ENCODE peak calls at places on chromosomes 3 and 15, in ten cellular contexts. O is right atrium auricular region, X is B cell, D is Panc1, U is Peyer's patch, G is H9, C is cardiac fibroblast, P is uterus, Y is IMR-90, H is cardiac muscle cell. A is an unnamed sample.

GRCh38 chr3:4990061-4990460 is 10.8 kb downstream of the BHLHE40 start:
- DNase-seq in Y (no peak), D (no peak), G (no peak), H (no peak), X (no peak), C (peak), U (no peak), O (no peak), P (no peak), A (no peak)

GRCh38 chr3:22893001-22893400 is 310.1 kb upstream of the UBE2E2 start:
- DNase-seq in C (no peak), Y (no peak), H (no peak), D (no peak), O (no peak), X (no peak), G (no peak), U (no peak), P (no peak), A (no peak)

GRCh38 chr3:29430558-29430971 is 149.7 kb downstream of the RBMS3 start:
- DNase-seq in P (no peak), X (no peak), O (no peak), U (no peak), D (no peak), H (no peak), Y (peak), C (peak), G (no peak), A (no peak)

GRCh38 chr3:196778755-196779154 is 39.1 kb downstream of the PAK2 start:
- DNase-seq in C (peak), D (no peak), P (no peak), O (no peak), Y (peak), H (no peak), U (no peak), G (no peak), X (no peak), A (no peak)

GRCh38 chr3:196867155-196867506 is 589 bp upstream of the SENP5 start:
- DNase-seq in H (no peak), U (no peak), P (no peak), X (no peak), G (no peak), D (no peak), Y (no peak), C (no peak), O (no peak), A (no peak)

GRCh38 chr3:134249442-134249841 is 1.2 kb downstream of the RYK start:
- DNase-seq in Y (no peak), C (no peak), H (no peak), X (no peak), U (no peak), G (no peak), O (no peak), P (no peak), D (no peak), A (no peak)

GRCh38 chr3:174498638-174499037 is 360.5 kb upstream of the NAALADL2 start:
- DNase-seq in C (peak), H (no peak), D (no peak), G (no peak), X (no peak), Y (peak), O (no peak), P (no peak), U (no peak), A (no peak)

GRCh38 chr3:5197022-5197421 is 9.5 kb downstream of the EDEM1 start:
- DNase-seq in D (no peak), X (no peak), C (peak), H (no peak), Y (peak), P (no peak), G (no peak), O (no peak), U (no peak), A (no peak)

GRCh38 chr3:178761024-178761423 is 224.8 kb downstream of the KCNMB2 start:
- DNase-seq in O (no peak), Y (no peak), C (no peak), G (no peak), U (no peak), P (no peak), X (no peak), H (no peak), D (no peak), A (no peak)

GRCh38 chr3:176514297-176514696 is 683.0 kb downstream of the TBL1XR1 start:
- DNase-seq in X (peak), O (no peak), D (peak), U (no peak), C (peak), G (peak), H (peak), Y (peak), P (no peak), A (no peak)

GRCh38 chr3:129708328-129708861 is 101.9 kb upstream of the PLXND1 start:
- DNase-seq in U (no peak), H (no peak), Y (no peak), G (no peak), X (no peak), C (no peak), D (no peak), P (no peak), O (no peak), A (no peak)

GRCh38 chr15:99703603-99704443 is 29.4 kb downstream of the LYSMD4 start:
- DNase-seq in O (no peak), U (no peak), X (peak), H (peak), G (no peak), P (peak), D (peak), C (peak), Y (peak), A (no peak)

GRCh38 chr3:65886376-65886775 is 152.3 kb downstream of the MAGI1 start:
- DNase-seq in X (no peak), O (no peak), U (no peak), Y (no peak), H (no peak), D (no peak), C (no peak), G (no peak), P (no peak), A (no peak)

GRCh38 chr15:66404122-66404521 is 17.4 kb downstream of the MAP2K1 start:
- DNase-seq in U (no peak), O (no peak), P (no peak), G (no peak), C (no peak), X (no peak), Y (no peak), H (no peak), D (no peak), A (no peak)

GRCh38 chr15:66403323-66403722 is 16.6 kb downstream of the MAP2K1 start:
- DNase-seq in Y (no peak), C (no peak), D (no peak), P (no peak), U (no peak), X (no peak), G (no peak), O (no peak), H (no peak), A (no peak)

GRCh38 chr15:66405007-66405406 is 18.3 kb downstream of the MAP2K1 start:
- DNase-seq in H (no peak), G (no peak), X (no peak), O (no peak), D (no peak), Y (peak), C (no peak), P (no peak), U (no peak), A (no peak)

GRCh38 chr15:66405605-66406004 is 18.9 kb downstream of the MAP2K1 start:
- DNase-seq in O (no peak), P (no peak), X (no peak), C (peak), H (no peak), Y (peak), U (no peak), G (no peak), D (no peak), A (no peak)

GRCh38 chr15:66404532-66404931 is 17.8 kb downstream of the MAP2K1 start:
- DNase-seq in X (peak), P (no peak), O (no peak), H (peak), Y (no peak), D (no peak), C (no peak), G (peak), U (no peak), A (no peak)
- TF ChIP-seq CTCF in X (peak), P (no peak), O (no peak), H (no peak), Y (no peak), D (no peak), C (peak), G (peak), U (no peak), A (no peak)

GRCh38 chr3:127820221-127820870 is 2.0 kb downstream of the MGLL start:
- DNase-seq in P (no peak), H (no peak), O (no peak), U (no peak), X (no peak), C (peak), G (no peak), D (no peak), Y (peak), A (peak)
- TF ChIP-seq CTCF in P (peak), H (peak), O (no peak), U (no peak), X (no peak), C (peak), G (peak), D (no peak), Y (peak), A (no peak)

GRCh38 chr3:106332884-106333283 is 464.1 kb upstream of the CBLB start:
- DNase-seq in G (peak), D (no peak), X (peak), U (no peak), O (no peak), H (no peak), C (no peak), Y (peak), P (no peak), A (no peak)
- TF ChIP-seq CTCF in G (peak), D (no peak), X (no peak), U (no peak), O (no peak), H (no peak), C (no peak), Y (no peak), P (no peak), A (no peak)

GRCh38 chr15:82916161-82916952 is 36.2 kb downstream of the HOMER2 start:
- DNase-seq in H (no peak), G (no peak), O (no peak), C (no peak), P (no peak), X (no peak), D (no peak), U (no peak), Y (no peak), A (no peak)

GRCh38 chr15:82919231-82919886 is 33.2 kb downstream of the HOMER2 start:
- DNase-seq in P (no peak), G (no peak), H (no peak), O (no peak), U (no peak), C (no peak), X (no peak), D (no peak), Y (no peak), A (peak)

GRCh38 chr15:82918162-82918561 is 34.4 kb downstream of the HOMER2 start:
- DNase-seq in P (no peak), H (no peak), G (no peak), U (no peak), O (no peak), D (no peak), X (no peak), Y (no peak), C (no peak), A (no peak)

GRCh38 chr15:82918607-82919230 is 33.8 kb downstream of the HOMER2 start:
- DNase-seq in P (no peak), X (no peak), O (no peak), C (no peak), Y (no peak), D (no peak), U (no peak), G (no peak), H (no peak), A (no peak)

DNA sequence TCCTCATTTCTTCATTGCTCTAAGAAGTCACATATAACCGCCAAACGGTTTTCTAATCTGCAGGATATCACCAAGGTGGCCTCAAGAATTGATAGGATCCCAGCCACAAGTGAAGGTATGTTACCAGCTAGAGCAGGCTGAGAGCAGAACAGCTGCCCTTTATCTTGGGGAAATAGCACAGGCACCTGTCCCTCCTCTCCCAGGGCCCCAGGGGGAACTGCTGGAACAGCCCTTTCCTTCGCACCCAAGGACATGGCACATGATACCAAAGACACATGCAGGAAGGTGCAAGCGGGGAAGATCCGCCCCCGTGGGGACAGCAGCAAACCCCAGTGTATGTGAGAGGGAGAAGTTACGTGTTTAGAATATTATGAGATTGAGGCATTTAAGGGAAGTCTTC is 35.3 kb downstream of the HOMER2 start:
- DNase-seq in D (no peak), Y (no peak), O (no peak), G (no peak), P (no peak), U (no peak), H (no peak), C (no peak), X (no peak), A (no peak)
- TF ChIP-seq CTCF in D (no peak), Y (no peak), O (no peak), G (no peak), P (no peak), U (no peak), H (no peak), C (no peak), X (no peak), A (no peak)

GRCh38 chr3:31687020-31687802 is 154.5 kb downstream of the STT3B start:
- DNase-seq in O (no peak), D (no peak), G (no peak), U (no peak), X (no peak), C (no peak), Y (no peak), H (no peak), P (no peak), A (no peak)
- TF ChIP-seq CTCF in O (no peak), D (peak), G (peak), U (no peak), X (no peak), C (no peak), Y (no peak), H (no peak), P (no peak), A (no peak)

DNA sequence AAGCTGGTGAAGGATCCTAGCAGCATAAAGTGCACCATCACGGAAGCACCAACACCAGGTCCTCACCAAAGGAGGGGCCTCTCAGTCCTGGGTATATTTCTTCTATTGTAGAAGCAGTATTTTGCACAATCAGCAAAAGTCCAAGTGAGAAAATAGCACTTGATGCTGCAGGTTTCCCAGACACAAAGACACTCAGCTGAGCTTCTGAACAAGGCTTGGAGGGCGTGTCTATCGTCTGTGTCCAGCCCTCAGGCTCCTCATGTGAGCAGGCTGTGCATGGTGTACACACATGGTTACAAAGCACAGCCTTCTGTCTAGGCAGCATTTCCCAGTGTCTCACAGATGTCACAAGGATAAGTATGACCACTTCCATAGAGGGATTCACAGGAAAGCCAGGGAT is 98.3 kb upstream of the SPATA12 start:
- DNase-seq in Y (no peak), D (no peak), H (no peak), G (no peak), C (no peak), P (no peak), X (no peak), O (no peak), U (no peak), A (no peak)
- TF ChIP-seq CTCF in Y (no peak), D (no peak), H (no peak), G (no peak), C (no peak), P (no peak), X (no peak), O (no peak), U (no peak), A (no peak)

GRCh38 chr15:80310776-80311175 is 58.8 kb upstream of the CTXND1 start:
- DNase-seq in H (no peak), X (no peak), D (no peak), U (no peak), O (no peak), C (no peak), G (no peak), Y (no peak), P (no peak), A (no peak)

GRCh38 chr15:80308002-80308401 is 56.0 kb upstream of the CTXND1 start:
- DNase-seq in U (no peak), Y (no peak), O (no peak), X (no peak), P (no peak), H (no peak), C (no peak), G (peak), D (no peak), A (no peak)

GRCh38 chr15:80309769-80310384 is 57.9 kb upstream of the CTXND1 start:
- DNase-seq in X (no peak), G (no peak), H (peak), P (no peak), O (no peak), D (no peak), U (no peak), Y (peak), C (peak), A (no peak)
- TF ChIP-seq CTCF in X (no peak), G (peak), H (peak), P (no peak), O (no peak), D (peak), U (no peak), Y (peak), C (peak), A (peak)

A was measured in lung.